ENCODE peak calls at places on chromosomes 6 and 20, in four cellular contexts. One of them, this sample, is unnamed.

GRCh38 chr6:111809264-111809663 is 64.0 kb downstream of the FYN start:
- DNase-seq in CD8-positive, alpha-beta T cell: no peak
- DNase-seq in AG08396: no peak
- DNase-seq in lower lobe of right lung: no peak
- DNase-seq in this sample: no peak

GRCh38 chr6:85641916-85642773 is 541 bp downstream of the SYNCRIP start:
- DNase-seq in CD8-positive, alpha-beta T cell: peak; percentile 36
- DNase-seq in AG08396: peak; percentile 47
- DNase-seq in lower lobe of right lung: peak; percentile 88
- DNase-seq in this sample: peak; percentile 80

GRCh38 chr6:13303668-13304017 is 24.7 kb downstream of the TBC1D7 start:
- DNase-seq in CD8-positive, alpha-beta T cell: no peak
- DNase-seq in AG08396: peak; percentile 59
- DNase-seq in lower lobe of right lung: peak; percentile 84
- DNase-seq in this sample: peak; percentile 90

GRCh38 chr6:17012421-17013225 is 89.2 kb upstream of the STMND1 start:
- DNase-seq in CD8-positive, alpha-beta T cell: no peak
- DNase-seq in AG08396: peak; percentile 36
- DNase-seq in lower lobe of right lung: no peak
- DNase-seq in this sample: peak; percentile 37

GRCh38 chr6:26366504-26366903 is 1.5 kb downstream of the BTN3A2 start:
- DNase-seq in CD8-positive, alpha-beta T cell: no peak
- DNase-seq in AG08396: no peak
- DNase-seq in lower lobe of right lung: no peak
- DNase-seq in this sample: no peak

GRCh38 chr6:136628996-136629395 is 78.8 kb upstream of the MAP7 start:
- DNase-seq in CD8-positive, alpha-beta T cell: no peak
- DNase-seq in AG08396: no peak
- DNase-seq in lower lobe of right lung: no peak
- DNase-seq in this sample: no peak

GRCh38 chr6:100475554-100476325 is 11.0 kb upstream of the SIM1 start:
- DNase-seq in CD8-positive, alpha-beta T cell: no peak
- DNase-seq in AG08396: no peak
- DNase-seq in lower lobe of right lung: no peak
- DNase-seq in this sample: no peak

GRCh38 chr6:118203421-118204000 is 296.4 kb downstream of the SLC35F1 start:
- DNase-seq in CD8-positive, alpha-beta T cell: no peak
- DNase-seq in AG08396: no peak
- DNase-seq in lower lobe of right lung: no peak
- DNase-seq in this sample: no peak

GRCh38 chr20:32439132-32439829 is 81.2 kb downstream of the ASXL1 start:
- DNase-seq in CD8-positive, alpha-beta T cell: no peak
- DNase-seq in AG08396: peak; percentile 69
- DNase-seq in lower lobe of right lung: no peak
- DNase-seq in this sample: no peak

GRCh38 chr6:119148825-119149525 is 70.5 kb upstream of the FAM184A start:
- DNase-seq in CD8-positive, alpha-beta T cell: no peak
- DNase-seq in AG08396: no peak
- DNase-seq in lower lobe of right lung: no peak
- DNase-seq in this sample: no peak

GRCh38 chr6:139173172-139173571 is 38.3 kb downstream of the HECA start:
- DNase-seq in CD8-positive, alpha-beta T cell: no peak
- DNase-seq in AG08396: no peak
- DNase-seq in lower lobe of right lung: no peak
- DNase-seq in this sample: no peak

GRCh38 chr6:75546401-75546800 is 52.8 kb upstream of the FILIP1 start:
- DNase-seq in CD8-positive, alpha-beta T cell: no peak
- DNase-seq in AG08396: peak; percentile 16
- DNase-seq in lower lobe of right lung: no peak
- DNase-seq in this sample: no peak

GRCh38 chr6:5994234-5994998 is 12.3 kb downstream of the NRN1 start:
- DNase-seq in CD8-positive, alpha-beta T cell: no peak
- DNase-seq in AG08396: no peak
- DNase-seq in lower lobe of right lung: no peak
- DNase-seq in this sample: no peak

GRCh38 chr20:14521016-14521415 is 183.6 kb upstream of the FLRT3 start:
- DNase-seq in CD8-positive, alpha-beta T cell: no peak
- DNase-seq in AG08396: no peak
- DNase-seq in lower lobe of right lung: no peak
- DNase-seq in this sample: no peak

GRCh38 chr20:33272155-33272873 is 10.7 kb upstream of the BPIFB1 start:
- DNase-seq in CD8-positive, alpha-beta T cell: no peak
- DNase-seq in AG08396: no peak
- DNase-seq in lower lobe of right lung: no peak
- DNase-seq in this sample: no peak

GRCh38 chr20:9068896-9069663 is at the start of gene PLCB4:
- DNase-seq in CD8-positive, alpha-beta T cell: no peak
- DNase-seq in AG08396: peak; percentile 65
- DNase-seq in lower lobe of right lung: peak; percentile 56
- DNase-seq in this sample: peak; percentile 72

GRCh38 chr20:44092551-44093248 is 94.3 kb downstream of the JPH2 start:
- DNase-seq in CD8-positive, alpha-beta T cell: no peak
- DNase-seq in AG08396: no peak
- DNase-seq in lower lobe of right lung: no peak
- DNase-seq in this sample: no peak

GRCh38 chr6:110398778-110399177 is 16.6 kb downstream of the DDO start:
- DNase-seq in CD8-positive, alpha-beta T cell: no peak
- DNase-seq in AG08396: peak; percentile 62
- DNase-seq in lower lobe of right lung: no peak
- DNase-seq in this sample: no peak

GRCh38 chr20:25204550-25205276 is 9.2 kb downstream of the ENTPD6 start:
- DNase-seq in CD8-positive, alpha-beta T cell: no peak
- DNase-seq in AG08396: no peak
- DNase-seq in lower lobe of right lung: no peak
- DNase-seq in this sample: no peak

GRCh38 chr6:42690151-42690702 is 32.2 kb downstream of the PRPH2 start:
- DNase-seq in CD8-positive, alpha-beta T cell: no peak
- DNase-seq in AG08396: peak; percentile 17
- DNase-seq in lower lobe of right lung: no peak
- DNase-seq in this sample: no peak

GRCh38 chr6:70221025-70221714 is 81.7 kb downstream of the COL9A1 start:
- DNase-seq in CD8-positive, alpha-beta T cell: no peak
- DNase-seq in AG08396: peak; percentile 19
- DNase-seq in lower lobe of right lung: no peak
- DNase-seq in this sample: no peak

This sample was measured in Right ventricle myocardium superior.